ENCODE peak calls at places on chromosomes 1 and 21, in five cellular contexts. One of them, this sample, is unnamed.

GRCh38 chr1:113786055-113786454 is 26.2 kb downstream of the RSBN1 start:
- DNase-seq in pancreas: no peak
- DNase-seq in esophagus squamous epithelium: no peak
- DNase-seq in endodermal cell: no peak
- DNase-seq in fibroblast of mammary gland: peak
- DNase-seq in this sample: no peak

GRCh38 chr1:75502776-75503175 is 108.1 kb downstream of the SLC44A5 start:
- DNase-seq in fibroblast of mammary gland: no peak
- DNase-seq in pancreas: no peak
- DNase-seq in endodermal cell: no peak
- DNase-seq in esophagus squamous epithelium: no peak
- DNase-seq in this sample: peak

GRCh38 chr1:172950528-172950927 is 100.2 kb downstream of the TNFSF18 start:
- DNase-seq in esophagus squamous epithelium: no peak
- DNase-seq in fibroblast of mammary gland: no peak
- DNase-seq in endodermal cell: no peak
- DNase-seq in pancreas: no peak
- DNase-seq in this sample: no peak

GRCh38 chr1:226732856-226733291 is 6.2 kb downstream of the ITPKB start:
- DNase-seq in fibroblast of mammary gland: no peak
- DNase-seq in endodermal cell: no peak
- DNase-seq in esophagus squamous epithelium: no peak
- DNase-seq in pancreas: no peak
- DNase-seq in this sample: no peak

GRCh38 chr1:5915587-5916571 is 76.3 kb downstream of the NPHP4 start:
- DNase-seq in fibroblast of mammary gland: peak
- DNase-seq in esophagus squamous epithelium: no peak
- DNase-seq in pancreas: peak
- DNase-seq in endodermal cell: peak
- DNase-seq in this sample: peak

GRCh38 chr1:247409869-247410544 is 6.0 kb upstream of the NLRP3 start:
- DNase-seq in pancreas: no peak
- DNase-seq in esophagus squamous epithelium: no peak
- DNase-seq in fibroblast of mammary gland: no peak
- DNase-seq in endodermal cell: no peak
- DNase-seq in this sample: no peak

GRCh38 chr1:233341117-233341516 is 13.6 kb downstream of the MAP3K21 start:
- DNase-seq in esophagus squamous epithelium: no peak
- DNase-seq in endodermal cell: no peak
- DNase-seq in pancreas: peak
- DNase-seq in fibroblast of mammary gland: no peak
- DNase-seq in this sample: no peak

GRCh38 chr1:152112101-152112884 is 3.0 kb downstream of the TCHH start:
- DNase-seq in esophagus squamous epithelium: no peak
- DNase-seq in fibroblast of mammary gland: peak
- DNase-seq in pancreas: no peak
- DNase-seq in endodermal cell: peak
- DNase-seq in this sample: no peak

GRCh38 chr1:2230781-2231666 is 2.9 kb downstream of the SKI start:
- DNase-seq in pancreas: no peak
- DNase-seq in endodermal cell: peak
- DNase-seq in esophagus squamous epithelium: no peak
- DNase-seq in fibroblast of mammary gland: peak
- DNase-seq in this sample: no peak

GRCh38 chr1:115189814-115190541 is 100.7 kb upstream of the TSPAN2 start:
- DNase-seq in endodermal cell: no peak
- DNase-seq in fibroblast of mammary gland: peak
- DNase-seq in esophagus squamous epithelium: no peak
- DNase-seq in pancreas: no peak
- DNase-seq in this sample: peak

GRCh38 chr1:15246960-15247614 is at the start of gene FHAD1:
- DNase-seq in fibroblast of mammary gland: peak
- DNase-seq in pancreas: peak
- DNase-seq in endodermal cell: peak
- DNase-seq in esophagus squamous epithelium: no peak
- DNase-seq in this sample: no peak

GRCh38 chr1:219210067-219210466 is 36.4 kb downstream of the LYPLAL1 start:
- DNase-seq in esophagus squamous epithelium: no peak
- DNase-seq in endodermal cell: no peak
- DNase-seq in fibroblast of mammary gland: no peak
- DNase-seq in pancreas: no peak
- DNase-seq in this sample: no peak

GRCh38 chr1:47781171-47781959 is 215.8 kb downstream of the TRABD2B start:
- DNase-seq in fibroblast of mammary gland: no peak
- DNase-seq in pancreas: no peak
- DNase-seq in endodermal cell: no peak
- DNase-seq in esophagus squamous epithelium: no peak
- DNase-seq in this sample: no peak

GRCh38 chr1:157878059-157878458 is 36.5 kb upstream of the CD5L start:
- DNase-seq in esophagus squamous epithelium: no peak
- DNase-seq in pancreas: no peak
- DNase-seq in endodermal cell: no peak
- DNase-seq in fibroblast of mammary gland: peak
- DNase-seq in this sample: no peak

GRCh38 chr1:57945045-57945444 is 521.2 kb upstream of the DAB1 start:
- DNase-seq in endodermal cell: no peak
- DNase-seq in fibroblast of mammary gland: no peak
- DNase-seq in esophagus squamous epithelium: no peak
- DNase-seq in pancreas: no peak
- DNase-seq in this sample: no peak

GRCh38 chr1:93047585-93047984 is 31.5 kb upstream of the MTF2 start:
- DNase-seq in fibroblast of mammary gland: no peak
- DNase-seq in endodermal cell: no peak
- DNase-seq in pancreas: no peak
- DNase-seq in esophagus squamous epithelium: no peak
- DNase-seq in this sample: no peak

GRCh38 chr1:93056214-93056613 is 22.9 kb upstream of the MTF2 start:
- DNase-seq in pancreas: no peak
- DNase-seq in fibroblast of mammary gland: peak
- DNase-seq in esophagus squamous epithelium: no peak
- DNase-seq in endodermal cell: peak
- DNase-seq in this sample: no peak

GRCh38 chr1:93056649-93057048 is 22.4 kb upstream of the MTF2 start:
- DNase-seq in esophagus squamous epithelium: no peak
- DNase-seq in endodermal cell: no peak
- DNase-seq in fibroblast of mammary gland: no peak
- DNase-seq in pancreas: no peak
- DNase-seq in this sample: no peak

GRCh38 chr1:93051961-93052360 is 27.1 kb upstream of the MTF2 start:
- DNase-seq in fibroblast of mammary gland: peak
- DNase-seq in pancreas: no peak
- DNase-seq in endodermal cell: no peak
- DNase-seq in esophagus squamous epithelium: no peak
- DNase-seq in this sample: no peak
- H3K4me3 ChIP-seq in fibroblast of mammary gland: no peak
- H3K4me3 ChIP-seq in pancreas: no peak
- H3K4me3 ChIP-seq in endodermal cell: no peak
- H3K4me3 ChIP-seq in esophagus squamous epithelium: no peak
- H3K4me3 ChIP-seq in this sample: no peak

DNA sequence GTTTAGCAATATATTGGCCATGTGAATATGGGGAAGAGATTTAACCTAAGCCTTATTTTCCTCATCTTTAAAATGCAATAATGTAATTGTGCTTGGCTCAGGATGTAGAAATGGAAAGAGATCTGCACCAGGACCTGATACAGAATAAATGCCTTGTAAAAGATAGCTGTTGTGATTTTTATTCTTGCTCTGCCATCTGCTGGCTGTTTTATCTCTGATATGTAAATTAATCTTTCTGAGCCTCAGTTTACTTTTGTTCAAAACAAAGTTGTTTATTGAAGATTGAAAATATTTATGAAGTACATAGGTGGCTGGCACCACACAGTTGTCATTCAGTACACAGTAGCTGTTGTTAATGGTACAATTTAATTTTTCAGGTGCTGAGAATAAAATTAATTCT is 21.9 kb downstream of the ZYG11B start:
- DNase-seq in endodermal cell: no peak
- DNase-seq in esophagus squamous epithelium: no peak
- DNase-seq in fibroblast of mammary gland: no peak
- DNase-seq in pancreas: no peak
- DNase-seq in this sample: no peak
- TF ChIP-seq CTCF in endodermal cell: peak
- TF ChIP-seq CTCF in esophagus squamous epithelium: no peak
- TF ChIP-seq CTCF in fibroblast of mammary gland: no peak
- TF ChIP-seq CTCF in pancreas: no peak
- TF ChIP-seq CTCF in this sample: peak

GRCh38 chr1:167717351-167717750 is 4.4 kb upstream of the MPZL1 start:
- DNase-seq in fibroblast of mammary gland: no peak
- DNase-seq in endodermal cell: no peak
- DNase-seq in esophagus squamous epithelium: no peak
- DNase-seq in pancreas: no peak
- DNase-seq in this sample: no peak
- H3K4me3 ChIP-seq in fibroblast of mammary gland: no peak
- H3K4me3 ChIP-seq in endodermal cell: no peak
- H3K4me3 ChIP-seq in esophagus squamous epithelium: no peak
- H3K4me3 ChIP-seq in pancreas: no peak
- H3K4me3 ChIP-seq in this sample: no peak

GRCh38 chr1:205323794-205324193 is 2.2 kb upstream of the NUAK2 start:
- DNase-seq in endodermal cell: no peak
- DNase-seq in pancreas: no peak
- DNase-seq in esophagus squamous epithelium: no peak
- DNase-seq in fibroblast of mammary gland: no peak
- DNase-seq in this sample: no peak

GRCh38 chr1:205319081-205320018 is 2.2 kb downstream of the NUAK2 start:
- DNase-seq in fibroblast of mammary gland: peak
- DNase-seq in pancreas: peak
- DNase-seq in endodermal cell: no peak
- DNase-seq in esophagus squamous epithelium: no peak
- DNase-seq in this sample: peak

GRCh38 chr1:205321959-205322283 is 376 bp upstream of the NUAK2 start:
- DNase-seq in endodermal cell: no peak
- DNase-seq in fibroblast of mammary gland: no peak
- DNase-seq in pancreas: no peak
- DNase-seq in esophagus squamous epithelium: no peak
- DNase-seq in this sample: no peak

GRCh38 chr1:205318231-205318991 is 3.1 kb downstream of the NUAK2 start:
- DNase-seq in fibroblast of mammary gland: no peak
- DNase-seq in esophagus squamous epithelium: no peak
- DNase-seq in endodermal cell: peak
- DNase-seq in pancreas: peak
- DNase-seq in this sample: no peak

GRCh38 chr1:205321109-205321958 is at the start of gene NUAK2:
- DNase-seq in pancreas: peak
- DNase-seq in esophagus squamous epithelium: peak
- DNase-seq in endodermal cell: peak
- DNase-seq in fibroblast of mammary gland: peak
- DNase-seq in this sample: peak
- TF ChIP-seq CTCF in pancreas: peak
- TF ChIP-seq CTCF in esophagus squamous epithelium: no peak
- TF ChIP-seq CTCF in endodermal cell: peak
- TF ChIP-seq CTCF in fibroblast of mammary gland: no peak
- TF ChIP-seq CTCF in this sample: peak

GRCh38 chr1:178536844-178537371 is 24.0 kb downstream of the TEX35 start:
- DNase-seq in fibroblast of mammary gland: peak
- DNase-seq in pancreas: peak
- DNase-seq in esophagus squamous epithelium: no peak
- DNase-seq in endodermal cell: no peak
- DNase-seq in this sample: peak
- H3K4me3 ChIP-seq in fibroblast of mammary gland: no peak
- H3K4me3 ChIP-seq in pancreas: no peak
- H3K4me3 ChIP-seq in esophagus squamous epithelium: no peak
- H3K4me3 ChIP-seq in endodermal cell: no peak
- H3K4me3 ChIP-seq in this sample: no peak

GRCh38 chr1:200916152-200916551 is 21.5 kb downstream of the INAVA start:
- DNase-seq in endodermal cell: peak
- DNase-seq in esophagus squamous epithelium: no peak
- DNase-seq in fibroblast of mammary gland: no peak
- DNase-seq in pancreas: no peak
- DNase-seq in this sample: no peak
- TF ChIP-seq CTCF in endodermal cell: peak
- TF ChIP-seq CTCF in esophagus squamous epithelium: no peak
- TF ChIP-seq CTCF in fibroblast of mammary gland: no peak
- TF ChIP-seq CTCF in pancreas: no peak
- TF ChIP-seq CTCF in this sample: peak

GRCh38 chr1:53541263-53541625 is 82.0 kb downstream of the DMRTB1 start:
- DNase-seq in esophagus squamous epithelium: no peak
- DNase-seq in pancreas: no peak
- DNase-seq in endodermal cell: no peak
- DNase-seq in fibroblast of mammary gland: no peak
- DNase-seq in this sample: no peak
- H3K4me3 ChIP-seq in esophagus squamous epithelium: no peak
- H3K4me3 ChIP-seq in pancreas: no peak
- H3K4me3 ChIP-seq in endodermal cell: no peak
- H3K4me3 ChIP-seq in fibroblast of mammary gland: no peak
- H3K4me3 ChIP-seq in this sample: no peak

DNA sequence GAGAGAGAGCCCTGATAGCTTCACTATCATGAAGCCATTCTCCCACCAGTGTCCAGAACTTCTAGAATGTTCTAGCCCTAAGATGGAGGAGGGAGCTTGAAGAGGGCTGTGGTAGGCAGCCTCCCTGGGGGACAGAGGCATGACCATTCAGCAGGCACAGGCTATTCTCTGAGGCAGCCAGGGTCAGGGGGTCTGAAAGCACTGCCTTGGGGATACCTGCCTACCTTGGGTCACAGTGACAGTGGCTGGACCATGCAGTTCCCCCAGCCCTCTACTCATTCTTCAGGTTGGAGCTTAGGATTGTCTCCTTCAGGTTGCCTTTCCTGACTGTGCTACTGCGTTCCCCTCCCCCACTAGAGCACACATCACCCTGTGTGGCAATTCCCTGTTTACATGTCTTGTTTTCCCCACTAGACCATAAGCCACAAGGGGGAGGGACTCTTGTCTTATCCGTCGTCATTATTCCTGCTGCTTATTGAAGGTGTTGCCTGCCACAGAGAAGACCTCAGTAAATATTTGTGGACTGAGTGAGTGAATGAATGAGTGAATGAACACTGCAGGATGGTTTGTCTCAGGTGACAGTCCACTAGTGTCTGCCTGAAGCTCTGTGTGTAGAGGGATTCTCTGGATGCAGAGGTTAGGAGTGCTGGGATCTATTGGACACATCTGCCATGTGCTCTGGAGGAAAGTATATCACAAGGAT is 5.2 kb downstream of the ZDHHC18 start:
- DNase-seq in fibroblast of mammary gland: peak
- DNase-seq in esophagus squamous epithelium: no peak
- DNase-seq in pancreas: no peak
- DNase-seq in endodermal cell: no peak
- DNase-seq in this sample: no peak
- TF ChIP-seq CTCF in fibroblast of mammary gland: no peak
- TF ChIP-seq CTCF in esophagus squamous epithelium: no peak
- TF ChIP-seq CTCF in pancreas: no peak
- TF ChIP-seq CTCF in endodermal cell: no peak
- TF ChIP-seq CTCF in this sample: no peak

GRCh38 chr21:44486302-44486701 is 31.0 kb downstream of the LRRC3 start:
- DNase-seq in pancreas: no peak
- DNase-seq in endodermal cell: no peak
- DNase-seq in fibroblast of mammary gland: no peak
- DNase-seq in esophagus squamous epithelium: no peak
- DNase-seq in this sample: no peak
- H3K4me3 ChIP-seq in pancreas: no peak
- H3K4me3 ChIP-seq in endodermal cell: no peak
- H3K4me3 ChIP-seq in fibroblast of mammary gland: no peak
- H3K4me3 ChIP-seq in esophagus squamous epithelium: no peak
- H3K4me3 ChIP-seq in this sample: no peak

GRCh38 chr1:25486602-25487001 is 55.9 kb downstream of the MACO1 start:
- DNase-seq in endodermal cell: peak
- DNase-seq in pancreas: no peak
- DNase-seq in fibroblast of mammary gland: peak
- DNase-seq in esophagus squamous epithelium: no peak
- DNase-seq in this sample: no peak
- TF ChIP-seq CTCF in endodermal cell: peak
- TF ChIP-seq CTCF in pancreas: no peak
- TF ChIP-seq CTCF in fibroblast of mammary gland: peak
- TF ChIP-seq CTCF in esophagus squamous epithelium: no peak
- TF ChIP-seq CTCF in this sample: no peak